ENCODE peak calls at places on chromosome 7, in ten cellular contexts. C, Q, S, H, M, K, O, W, Y and F are unnamed samples.

GRCh38 chr7:23469150-23469960 is 936 bp downstream of the IGF2BP3 start:
- DNase-seq in C (peak; percentile 24), Q (peak; percentile 60), S (no peak), H (no peak), M (no peak), K (no peak), O (peak; percentile 62), W (no peak), Y (no peak), F (peak; percentile 36)

GRCh38 chr7:115707684-115708341 is 322.8 kb downstream of the TFEC start:
- DNase-seq in C (no peak), Q (no peak), S (peak; percentile 3), H (no peak), M (no peak), K (no peak), O (no peak), W (no peak), Y (no peak), F (no peak)

GRCh38 chr7:92880212-92881090 is 44.1 kb upstream of the CDK6 start:
- DNase-seq in C (peak; percentile 35), Q (no peak), S (no peak), H (peak; percentile 20), M (peak; percentile 20), K (no peak), O (no peak), W (no peak), Y (no peak), F (peak; percentile 78)

GRCh38 chr7:19648791-19649190 is 60.0 kb downstream of the POLR1F start:
- DNase-seq in C (no peak), Q (peak; percentile 9), S (no peak), H (no peak), M (no peak), K (no peak), O (no peak), W (no peak), Y (no peak), F (peak; percentile 61)

GRCh38 chr7:70764004-70764691 is 367.8 kb upstream of the GALNT17 start:
- DNase-seq in C (no peak), Q (no peak), S (no peak), H (no peak), M (no peak), K (no peak), O (no peak), W (no peak), Y (no peak), F (no peak)

GRCh38 chr7:148695953-148696352 is 2.8 kb upstream of the CUL1 start:
- DNase-seq in C (no peak), Q (peak; percentile 27), S (no peak), H (no peak), M (no peak), K (no peak), O (no peak), W (no peak), Y (no peak), F (no peak)

GRCh38 chr7:44061645-44062179 is 3.7 kb downstream of the PGAM2 start:
- DNase-seq in C (no peak), Q (no peak), S (no peak), H (no peak), M (no peak), K (no peak), O (no peak), W (no peak), Y (no peak), F (no peak)

GRCh38 chr7:98520356-98520932 is 96.6 kb upstream of the NPTX2 start:
- DNase-seq in C (no peak), Q (no peak), S (no peak), H (no peak), M (no peak), K (no peak), O (no peak), W (no peak), Y (no peak), F (no peak)

GRCh38 chr7:108598153-108598552 is 28.5 kb downstream of the DNAJB9 start:
- DNase-seq in C (no peak), Q (no peak), S (no peak), H (no peak), M (no peak), K (no peak), O (no peak), W (no peak), Y (no peak), F (no peak)

GRCh38 chr7:138001529-138002095 is at the start of gene CREB3L2:
- DNase-seq in C (peak; percentile 74), Q (peak; percentile 90), S (peak; percentile 69), H (no peak), M (peak; percentile 73), K (peak; percentile 73), O (peak; percentile 70), W (peak; percentile 36), Y (no peak), F (peak; percentile 85)

GRCh38 chr7:18829518-18830252 is 287.8 kb downstream of the TWIST1 start:
- DNase-seq in C (peak; percentile 82), Q (peak; percentile 77), S (peak; percentile 65), H (peak; percentile 36), M (peak; percentile 81), K (no peak), O (no peak), W (no peak), Y (no peak), F (peak; percentile 33)